ENCODE peak calls at places on chromosome 11, in seven cellular contexts. K is PC-9, J is H1, T is keratinocyte, H is HCT116, M is mammary epithelial cell, X is hepatocyte. R is an unnamed sample. For H3K79me2, the result is how much of the 10 kb centered on the place peaks cover.

GRCh38 chr11:21654091-21654490 is 538.8 kb upstream of the ANO5 start:
- DNase-seq in J (no peak), M (no peak), K (no peak), T (no peak), X (no peak), H (no peak), R (no peak)

GRCh38 chr11:36817336-36817965 is 219.4 kb upstream of the RAG2 start:
- DNase-seq in J (no peak), M (peak), T (no peak), X (peak), H (no peak), K (no peak), R (no peak)

GRCh38 chr11:126311464-126312291 is 7.8 kb downstream of the DCPS start:
- DNase-seq in H (no peak), X (no peak), T (no peak), K (no peak), M (no peak), J (no peak), R (no peak)

GRCh38 chr11:85974126-85974525 is 94.8 kb downstream of the PICALM start:
- DNase-seq in H (no peak), M (no peak), T (no peak), J (no peak), X (no peak), K (no peak), R (no peak)

GRCh38 chr11:97463891-97464290 is 1074.1 kb downstream of the JRKL start:
- DNase-seq in H (no peak), X (no peak), T (no peak), K (no peak), M (no peak), J (no peak), R (no peak)

GRCh38 chr11:131186629-131187075 is 183.8 kb upstream of the NTM start:
- DNase-seq in K (no peak), H (no peak), M (no peak), T (no peak), J (no peak), X (no peak), R (no peak)

GRCh38 chr11:63839508-63840355 is 822 bp downstream of the MARK2 start:
- DNase-seq in M (peak), T (no peak), X (no peak), K (peak), H (no peak), J (no peak), R (no peak)

GRCh38 chr11:35006389-35007128 is 90.1 kb downstream of the PDHX start:
- DNase-seq in K (no peak), H (no peak), T (no peak), J (no peak), X (no peak), M (no peak), R (no peak)

GRCh38 chr11:67542169-67542568 is 18.9 kb upstream of the CABP2 start:
- DNase-seq in H (no peak), X (no peak), M (no peak), J (no peak), K (no peak), T (no peak), R (no peak)

GRCh38 chr11:101336858-101337257 is 207.2 kb upstream of the PGR start:
- DNase-seq in M (no peak), K (no peak), H (no peak), J (no peak), T (no peak), X (no peak), R (no peak)

GRCh38 chr11:109864834-109865557 is 228.2 kb upstream of the ZC3H12C start:
- DNase-seq in X (peak), T (no peak), K (no peak), J (no peak), M (peak), H (no peak), R (peak)

GRCh38 chr11:57249384-57250319 is 12.6 kb upstream of the APLNR start:
- DNase-seq in T (peak), K (peak), J (no peak), M (peak), H (peak), X (peak), R (peak)

GRCh38 chr11:65887026-65887722 is 1.1 kb downstream of the FIBP start:
- DNase-seq in H (no peak), T (no peak), M (no peak), K (no peak), X (no peak), J (no peak), R (no peak)

GRCh38 chr11:129373489-129373953 is 2.1 kb upstream of the BARX2 start:
- DNase-seq in M (no peak), X (no peak), K (peak), J (no peak), H (no peak), T (no peak), R (no peak)

GRCh38 chr11:86551286-86551685 is 121.1 kb downstream of the ME3 start:
- DNase-seq in J (no peak), M (peak), H (no peak), X (peak), T (no peak), K (no peak), R (peak)

GRCh38 chr11:112513936-112514716 is 253.5 kb upstream of the PLET1 start:
- DNase-seq in K (no peak), T (no peak), X (no peak), M (no peak), H (no peak), J (no peak), R (no peak)

GRCh38 chr11:68145120-68145866 is 24.1 kb upstream of the CHKA start:
- DNase-seq in H (no peak), J (no peak), X (peak), M (peak), K (peak), T (no peak), R (no peak)

GRCh38 chr11:64230985-64231365 is 627 bp downstream of the DNAJC4 start:
- DNase-seq in K (no peak), T (no peak), X (no peak), H (no peak), J (no peak), M (no peak), R (no peak)

GRCh38 chr11:117944554-117944953 is 15.4 kb upstream of the TMPRSS13 start:
- DNase-seq in X (no peak), M (no peak), T (no peak), H (no peak), J (no peak), K (no peak), R (no peak)

GRCh38 chr11:45936655-45937054 is 14.2 kb downstream of the LARGE2 start:
- DNase-seq in H (no peak), T (no peak), X (no peak), K (no peak), J (no peak), M (no peak), R (no peak)

GRCh38 chr11:69086152-69086551 is 37.4 kb downstream of the TPCN2 start:
- DNase-seq in X (no peak), M (no peak), K (no peak), T (no peak), J (no peak), H (no peak), R (no peak)

GRCh38 chr11:67090717-67091116 is 28.3 kb upstream of the KDM2A start:
- DNase-seq in T (no peak), J (no peak), M (no peak), H (no peak), K (no peak), X (no peak), R (no peak)

GRCh38 chr11:7571640-7572000 is 57.8 kb downstream of the PPFIBP2 start:
- DNase-seq in X (peak), T (no peak), H (peak), K (peak), J (peak), M (peak), R (peak)

GRCh38 chr11:107924306-107924705 is 3.9 kb upstream of the RAB39A start:
- DNase-seq in X (no peak), M (no peak), T (no peak), H (no peak), K (no peak), J (no peak), R (no peak)

DNA sequence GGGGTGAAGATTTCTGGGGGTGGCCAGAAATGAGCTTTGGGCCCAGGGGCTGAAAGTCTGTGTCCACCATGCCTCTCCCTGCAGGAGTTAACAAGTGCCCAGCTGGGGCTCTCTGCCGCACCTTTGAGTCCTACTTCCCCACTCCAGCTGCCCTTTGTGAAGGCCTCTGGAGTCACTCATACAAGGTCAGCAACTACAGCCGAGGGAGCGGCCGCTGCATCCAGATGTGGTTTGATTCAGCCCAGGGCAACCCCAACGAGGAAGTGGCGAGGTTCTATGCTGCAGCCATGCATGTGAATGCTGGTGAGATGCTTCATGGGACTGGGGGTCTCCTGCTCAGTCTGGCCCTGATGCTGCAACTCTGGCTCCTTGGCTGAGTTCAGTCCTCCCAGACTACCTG is 3.2 kb upstream of the INPPL1 start:
- DNase-seq in X (no peak), K (no peak), M (no peak), J (no peak), H (no peak), T (no peak), R (no peak)
- H3K4me2 ChIP-seq in X (no peak), K (no peak), M (no peak), J (no peak), H (no peak), T (no peak), R (no peak)

GRCh38 chr11:74196781-74197486 is 25.8 kb downstream of the PPME1 start:
- DNase-seq in T (no peak), K (no peak), H (no peak), J (no peak), X (no peak), M (no peak), R (no peak)
- H3K79me2 ChIP-seq in T (under half), K (under half), H (half or more), J (under half), X (under half), M (half or more), R (under half)

DNA sequence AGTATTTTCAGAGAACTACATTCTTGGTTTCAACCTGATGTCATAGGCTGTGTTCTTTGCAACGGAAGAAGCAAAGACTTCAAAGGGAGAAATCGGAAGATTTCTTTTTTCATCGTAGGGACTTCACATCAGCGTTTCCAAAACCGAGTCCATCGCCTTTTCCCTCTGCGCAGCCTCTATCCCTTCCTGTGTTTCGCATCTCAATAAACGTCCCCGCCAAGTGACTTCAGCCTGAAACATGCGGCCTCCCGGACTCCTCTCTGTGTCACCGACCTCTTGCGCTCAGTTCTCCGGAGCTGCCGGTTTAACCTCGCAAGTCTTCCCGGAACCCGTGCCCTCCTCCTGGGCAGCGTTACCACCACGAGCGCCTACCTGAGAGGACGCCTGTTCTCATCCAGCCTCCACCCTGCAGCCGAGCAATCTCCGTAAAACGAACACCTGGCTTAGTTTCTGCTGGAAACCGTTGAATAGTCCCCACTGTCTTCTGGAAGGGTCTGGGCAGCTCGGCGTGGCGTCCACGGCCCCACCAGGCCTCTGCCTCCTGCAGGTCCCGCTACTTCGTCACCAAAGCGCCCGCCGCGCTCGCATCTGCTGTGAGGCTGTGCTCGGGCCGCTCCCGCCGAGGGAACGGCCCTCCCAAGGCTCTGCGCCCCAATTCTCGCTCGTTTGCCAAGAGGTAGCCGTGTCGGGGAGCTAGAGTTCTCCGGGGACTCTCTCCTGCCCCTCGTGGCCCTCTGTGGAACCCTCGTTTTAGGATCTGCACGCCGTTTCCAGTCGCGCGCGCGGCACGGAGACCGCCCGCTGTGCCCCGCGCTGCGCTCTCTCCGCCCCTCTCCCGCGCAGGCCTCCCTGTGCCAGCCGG is at the start of gene GLB1L3:
- DNase-seq in K (no peak), M (peak), J (no peak), T (no peak), X (peak), H (no peak), R (no peak)
- TF ChIP-seq EZH2 in K (no peak), M (peak), J (no peak), T (no peak), X (no peak), H (no peak), R (no peak)

DNA sequence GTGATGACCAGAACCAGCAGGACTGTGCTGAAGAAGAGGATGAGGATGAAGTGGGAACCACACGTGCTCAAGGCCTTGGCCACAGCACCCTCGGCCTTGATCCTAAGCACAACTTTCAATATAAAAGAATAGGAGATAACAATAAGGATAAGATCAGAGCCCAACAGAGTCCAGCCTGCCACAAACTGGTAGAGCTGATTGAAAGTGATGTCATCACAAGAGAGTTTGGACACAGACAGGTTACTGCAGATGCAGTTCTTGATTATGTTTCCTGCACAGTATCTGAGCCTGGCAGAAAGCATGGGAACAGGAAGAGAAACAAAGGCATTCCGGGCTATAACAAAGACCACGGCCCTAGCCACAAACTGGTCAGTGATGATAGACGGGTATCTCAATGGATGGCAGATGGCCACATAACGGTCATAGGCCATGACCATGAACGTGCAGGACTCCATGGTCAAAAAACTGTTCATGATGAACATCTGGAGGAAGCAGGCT is 4.5 kb downstream of the OR56A4 start:
- DNase-seq in M (no peak), T (no peak), K (no peak), X (no peak), J (no peak), H (no peak), R (no peak)
- H3K4me2 ChIP-seq in M (no peak), T (no peak), K (no peak), X (no peak), J (no peak), H (no peak), R (no peak)

GRCh38 chr11:75469785-75470405 is 36.9 kb upstream of the KLHL35 start:
- DNase-seq in T (no peak), J (no peak), K (no peak), X (no peak), M (no peak), H (no peak), R (no peak)
- H3K79me2 ChIP-seq in T (under half), J (under half), K (under half), X (under half), M (under half), H (under half), R (under half)

DNA sequence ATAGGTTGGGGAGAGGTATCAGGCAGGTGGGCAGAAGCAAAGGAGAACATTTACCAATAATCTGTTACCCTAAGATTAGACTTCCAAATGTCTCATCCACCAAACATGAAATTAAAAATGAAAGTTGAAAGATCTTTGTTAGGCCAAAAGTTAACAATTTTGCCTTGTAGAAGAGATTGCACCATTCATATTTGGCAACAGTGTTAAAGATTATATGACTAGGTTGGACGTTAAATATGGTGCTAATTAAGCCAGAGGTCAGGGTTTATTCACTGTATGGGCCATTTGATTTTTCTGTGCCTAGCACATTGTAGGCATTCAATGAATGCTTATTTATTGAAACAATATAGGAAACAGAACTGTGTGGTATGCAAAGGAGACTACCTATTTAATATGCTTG is 126.1 kb upstream of the SLC5A12 start:
- DNase-seq in K (no peak), H (no peak), X (no peak), M (no peak), T (no peak), J (no peak), R (no peak)
- TF ChIP-seq EZH2 in K (no peak), H (no peak), X (no peak), M (no peak), T (no peak), J (no peak), R (no peak)

DNA sequence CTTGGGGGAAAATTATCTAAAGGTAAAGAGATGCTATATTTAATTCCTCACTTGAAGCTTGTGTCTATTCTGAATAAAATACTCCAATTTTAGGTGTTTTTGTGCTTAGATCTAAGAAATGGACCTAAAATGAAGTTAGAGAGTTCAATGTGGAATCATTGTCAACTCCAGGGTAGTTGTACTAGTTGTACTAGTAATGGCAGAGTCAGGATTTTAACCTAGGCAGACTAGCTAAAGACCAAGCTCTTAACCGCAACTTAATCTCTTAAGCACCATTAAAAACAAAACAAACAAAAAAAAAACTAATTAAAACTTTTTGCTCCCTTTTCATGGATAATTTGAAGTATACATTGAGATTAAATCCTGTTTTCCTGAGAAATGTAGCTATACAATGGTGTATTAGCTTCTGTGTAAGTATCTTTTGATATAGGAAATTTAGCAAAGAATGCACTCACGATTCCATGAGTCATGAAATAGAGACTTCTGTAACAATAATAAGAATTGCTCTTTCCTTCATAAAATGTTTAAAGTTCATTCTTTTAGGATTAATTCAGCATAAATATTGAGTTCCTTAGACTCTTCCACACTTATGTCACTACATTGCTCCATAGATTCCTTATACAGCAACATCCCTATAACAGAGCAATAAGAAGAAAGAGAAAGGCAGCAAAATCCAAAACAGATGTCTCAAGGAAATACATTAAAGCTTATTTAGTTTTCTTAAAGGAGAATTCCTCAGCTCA is 26.5 kb upstream of the SOX6 start:
- DNase-seq in H (no peak), K (no peak), X (no peak), M (no peak), J (no peak), T (no peak), R (peak)
- H3K4me2 ChIP-seq in H (no peak), K (no peak), X (no peak), M (no peak), J (no peak), T (no peak), R (peak)

GRCh38 chr11:12124306-12124705 is 13.9 kb downstream of the MICAL2 start:
- DNase-seq in K (no peak), T (no peak), J (no peak), H (no peak), M (no peak), X (no peak), R (no peak)
- H3K79me2 ChIP-seq in K (half or more), T (half or more), J (under half), H (under half), M (half or more), X (under half), R (half or more)

DNA sequence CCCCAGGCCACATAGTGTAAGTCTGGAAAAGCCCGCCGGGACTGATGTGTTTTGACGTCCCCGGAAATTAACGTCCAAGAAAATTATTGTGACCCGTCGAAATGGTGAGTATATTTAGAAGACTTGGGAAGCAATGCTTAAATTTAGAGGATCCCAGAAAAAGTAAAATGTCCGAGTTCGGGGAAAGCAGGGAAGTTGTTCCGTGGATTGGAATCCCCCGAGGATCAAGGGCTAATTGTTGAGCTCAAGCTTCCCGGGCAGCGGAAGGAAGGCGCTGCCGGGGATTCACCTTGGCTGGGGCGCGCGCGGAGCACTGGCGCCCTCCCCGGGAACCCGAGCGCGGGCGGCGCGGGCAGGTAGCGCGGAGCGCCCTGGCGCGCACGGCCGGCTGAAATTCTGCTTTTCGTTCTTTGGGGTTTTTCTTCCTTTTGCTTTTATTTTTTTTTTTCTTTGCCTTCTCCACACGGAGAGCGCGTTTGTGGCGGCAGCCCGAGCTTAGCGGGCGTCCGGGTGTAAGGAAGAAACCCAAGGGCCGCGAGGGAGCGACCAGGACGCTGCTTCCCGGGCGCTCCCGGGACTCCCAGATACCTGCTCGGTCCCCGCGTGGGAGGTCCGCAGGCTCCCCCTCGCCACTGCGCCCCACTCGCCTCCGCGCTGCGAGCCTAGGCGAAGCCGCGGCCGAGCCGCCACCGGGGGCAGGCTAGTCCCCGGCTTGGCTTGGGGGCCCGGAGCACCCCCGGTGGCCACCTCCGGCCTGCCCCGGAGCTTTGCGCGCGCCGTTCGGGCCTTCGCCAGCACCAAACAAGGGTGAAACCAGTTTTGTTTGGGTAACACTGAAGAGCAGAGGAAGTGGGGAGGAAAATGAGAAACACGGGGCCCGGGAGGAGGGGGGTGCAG is 4.7 kb upstream of the IGF2 start:
- DNase-seq in T (no peak), J (no peak), H (no peak), K (no peak), X (peak), M (peak), R (no peak)
- TF ChIP-seq EZH2 in T (peak), J (peak), H (no peak), K (no peak), X (no peak), M (peak), R (peak)